ENCODE peak calls at places on chromosomes 3 and 15, in four cellular contexts. E, Q, V and N are unnamed samples.

GRCh38 chr15:32853667-32854066 is 135.9 kb downstream of the GREM1 start:
- DNase-seq in E (no peak), Q (no peak), V (no peak), N (no peak)

GRCh38 chr3:38576131-38577088 is 73.1 kb downstream of the SCN5A start:
- DNase-seq in E (no peak), Q (no peak), V (no peak), N (no peak)

GRCh38 chr3:155853214-155854146 is 747 bp downstream of the SLC33A1 start:
- DNase-seq in E (peak; percentile 30), Q (no peak), V (peak; percentile 51), N (no peak)

GRCh38 chr15:78075490-78076230 is 1.9 kb downstream of the TBC1D2B start:
- DNase-seq in E (peak; percentile 94), Q (peak; percentile 87), V (no peak), N (no peak)

GRCh38 chr3:16523778-16524177 is 10.3 kb upstream of the RFTN1 start:
- DNase-seq in E (no peak), Q (no peak), V (no peak), N (no peak)

GRCh38 chr3:190399677-190400076 is 11.7 kb downstream of the CLDN16 start:
- DNase-seq in E (no peak), Q (no peak), V (no peak), N (no peak)

GRCh38 chr15:78213425-78213750 is 21.0 kb downstream of the ACSBG1 start:
- DNase-seq in E (no peak), Q (no peak), V (no peak), N (no peak)

GRCh38 chr15:78675206-78675605 is 34.2 kb upstream of the CHRNB4 start:
- DNase-seq in E (no peak), Q (no peak), V (no peak), N (no peak)

GRCh38 chr3:85141-85540 is 111.4 kb upstream of the CHL1 start:
- DNase-seq in E (no peak), Q (no peak), V (no peak), N (no peak)

GRCh38 chr15:39130556-39131379 is 450.1 kb upstream of the THBS1 start:
- DNase-seq in E (peak; percentile 56), Q (peak; percentile 94), V (no peak), N (no peak)

GRCh38 chr3:157033001-157033400 is 126.9 kb downstream of the CCNL1 start:
- DNase-seq in E (no peak), Q (no peak), V (no peak), N (no peak)

GRCh38 chr3:186473166-186473565 is 71.0 kb downstream of the CRYGS start:
- DNase-seq in E (no peak), Q (no peak), V (no peak), N (no peak)

GRCh38 chr3:29525254-29525881 is 244.5 kb downstream of the RBMS3 start:
- DNase-seq in E (peak; percentile 95), Q (peak; percentile 93), V (no peak), N (peak; percentile 62)

GRCh38 chr3:104907507-104907906 is 459.2 kb upstream of the ALCAM start:
- DNase-seq in E (peak; percentile 90), Q (peak; percentile 89), V (no peak), N (peak; percentile 50)

GRCh38 chr15:77507911-77508310 is 87.2 kb downstream of the HMG20A start:
- DNase-seq in E (peak; percentile 86), Q (peak; percentile 82), V (no peak), N (no peak)

GRCh38 chr15:61327019-61327631 is 98.0 kb upstream of the RORA start:
- DNase-seq in E (no peak), Q (no peak), V (no peak), N (no peak)

GRCh38 chr3:128969993-128970740 is 23.7 kb downstream of the CFAP92 start:
- DNase-seq in E (peak; percentile 61), Q (peak; percentile 55), V (peak; percentile 71), N (no peak)

GRCh38 chr3:66276705-66277274 is 56.0 kb downstream of the SLC25A26 start:
- DNase-seq in E (peak; percentile 88), Q (peak; percentile 88), V (peak; percentile 87), N (peak; percentile 40)

GRCh38 chr3:16433701-16434151 is 79.8 kb downstream of the RFTN1 start:
- DNase-seq in E (no peak), Q (no peak), V (no peak), N (no peak)

GRCh38 chr3:109702252-109702651 is 364.9 kb upstream of the DPPA4 start:
- DNase-seq in E (peak; percentile 72), Q (no peak), V (peak; percentile 31), N (no peak)

GRCh38 chr3:87047857-87048256 is 56.9 kb upstream of the VGLL3 start:
- DNase-seq in E (no peak), Q (no peak), V (no peak), N (no peak)

GRCh38 chr3:50238549-50239026 is 2.6 kb downstream of the GNAI2 start:
- DNase-seq in E (no peak), Q (peak; percentile 33), V (peak; percentile 44), N (no peak)

GRCh38 chr15:63583027-63583426 is 14.2 kb upstream of the FBXL22 start:
- DNase-seq in E (peak; percentile 63), Q (no peak), V (no peak), N (peak; percentile 75)

GRCh38 chr3:12046406-12046805 is 42.2 kb downstream of the SYN2 start:
- DNase-seq in E (peak; percentile 1), Q (peak; percentile 23), V (no peak), N (no peak)

GRCh38 chr3:184184546-184185234 is 1.3 kb upstream of the ABCF3 start:
- DNase-seq in E (no peak), Q (no peak), V (no peak), N (no peak)

GRCh38 chr15:70165811-70166284 is 68.1 kb upstream of the TLE3 start:
- DNase-seq in E (no peak), Q (peak; percentile 46), V (no peak), N (no peak)

GRCh38 chr15:63398456-63398855 is 16.8 kb upstream of the CA12 start:
- DNase-seq in E (no peak), Q (no peak), V (no peak), N (no peak)

GRCh38 chr3:27349832-27350231 is 19.4 kb downstream of the NEK10 start:
- DNase-seq in E (no peak), Q (no peak), V (peak; percentile 23), N (no peak)

GRCh38 chr15:25510146-25510545 is 71.3 kb upstream of the UBE3A start:
- DNase-seq in E (no peak), Q (no peak), V (no peak), N (no peak)

GRCh38 chr15:26449296-26449695 is 323.6 kb downstream of the GABRB3 start:
- DNase-seq in E (no peak), Q (no peak), V (no peak), N (no peak)

GRCh38 chr3:114035146-114035545 is 21.2 kb downstream of the CCDC191 start:
- DNase-seq in E (no peak), Q (no peak), V (no peak), N (no peak)

GRCh38 chr15:65646486-65646885 is 24.7 kb downstream of the SLC24A1 start:
- DNase-seq in E (peak; percentile 27), Q (no peak), V (no peak), N (no peak)

GRCh38 chr3:183576487-183577107 is 21.1 kb upstream of the KLHL6 start:
- DNase-seq in E (peak; percentile 54), Q (peak; percentile 30), V (no peak), N (no peak)

DNA sequence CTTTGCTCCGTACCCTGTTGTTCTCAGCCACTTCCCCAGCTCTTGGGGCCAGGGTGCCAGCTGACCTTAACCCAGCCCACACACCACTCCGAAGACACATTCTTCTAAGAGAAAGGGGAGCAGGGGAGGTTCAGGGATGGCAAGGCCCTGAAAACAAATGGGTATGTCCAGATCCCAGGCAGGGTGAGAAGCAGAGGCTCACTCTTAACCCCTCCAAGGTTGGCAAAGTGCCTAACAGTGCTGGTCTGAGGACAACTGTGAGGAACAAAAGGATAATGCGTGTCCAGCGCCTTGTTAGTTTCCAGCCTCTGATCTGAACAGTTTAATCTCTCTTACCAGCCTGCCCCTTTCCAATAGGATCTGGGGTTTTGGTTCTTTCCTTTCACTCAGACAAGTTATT is 1.5 kb downstream of the TMEM44 start:
- DNase-seq in E (no peak), Q (no peak), V (no peak), N (no peak)
- H3K4me3 ChIP-seq in E (peak overlapping the region; percentile 79), Q (no peak overlapping the region), V (no peak overlapping the region), N (no peak overlapping the region)

GRCh38 chr15:40582726-40583246 is 11.3 kb upstream of the KNL1 start:
- DNase-seq in E (no peak), Q (peak; percentile 10), V (peak; percentile 41), N (no peak)
- H3K4me3 ChIP-seq in E (no peak overlapping the region), Q (no peak overlapping the region), V (no peak overlapping the region), N (peak overlapping the region; percentile 19)

GRCh38 chr3:48502728-48503168 is 1.2 kb downstream of the SHISA5 start:
- DNase-seq in E (no peak), Q (no peak), V (no peak), N (no peak)
- H3K4me3 ChIP-seq in E (peak overlapping the region; percentile 84), Q (no peak overlapping the region), V (peak overlapping the region; percentile 19), N (peak overlapping the region; percentile 82)

DNA sequence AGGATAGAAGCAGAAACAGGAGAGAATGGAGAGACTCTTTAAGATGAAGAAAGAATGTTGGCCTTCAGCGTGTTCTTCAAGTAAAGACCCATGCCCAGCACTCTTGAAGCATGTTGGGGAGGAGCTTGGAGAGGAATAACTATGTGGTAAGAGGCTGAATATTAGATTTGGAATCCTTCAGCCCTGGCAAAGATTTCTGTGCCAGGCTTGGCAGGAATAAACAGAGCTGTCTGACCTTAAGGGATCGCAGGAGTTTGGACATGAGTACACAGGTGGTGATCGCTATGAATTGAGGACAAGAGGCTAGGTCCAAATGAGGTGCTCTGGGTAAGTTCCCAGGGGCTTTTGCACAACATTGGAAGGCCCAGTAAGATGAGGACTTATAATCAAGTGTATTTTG is 132.6 kb upstream of the TBL1XR1 start:
- DNase-seq in E (no peak), Q (no peak), V (no peak), N (no peak)
- H3K4me3 ChIP-seq in E (no peak overlapping the region), Q (no peak overlapping the region), V (no peak overlapping the region), N (no peak overlapping the region)